ENCODE peak calls at places on chromosome 12, in ten cellular contexts. One of them, this sample, is unnamed.

GRCh38 chr12:75859868-75860267 is 171.7 kb downstream of the PHLDA1 start:
- DNase-seq in T-helper 2 cell: no peak
- DNase-seq in hippocampal formation: no peak
- DNase-seq in endothelial cell of umbilical vein: no peak
- DNase-seq in activated CD4-positive, alpha-beta T cell treated with anti-CD3 and anti-CD28 coated beads, Interleukin-2, amount 10 ng/mL, durations not matched to agents 7 days and 5 days: no peak
- DNase-seq in activated CD4-positive, CD25-positive, alpha-beta regulatory T cell treated with anti-CD3 and anti-CD28 coated beads, Interleukin-2, amount 50 U/mL, for 16 hours: no peak
- DNase-seq in frontal cortex: no peak
- DNase-seq in iris pigment epithelial cell: no peak
- DNase-seq in substantia nigra: no peak
- DNase-seq in M059J: peak; percentile 75
- DNase-seq in this sample: no peak

GRCh38 chr12:29309320-29309902 is 71.6 kb downstream of the ERGIC2 start:
- DNase-seq in T-helper 2 cell: no peak
- DNase-seq in hippocampal formation: peak; percentile 14
- DNase-seq in endothelial cell of umbilical vein: peak; percentile 8
- DNase-seq in activated CD4-positive, alpha-beta T cell treated with anti-CD3 and anti-CD28 coated beads, Interleukin-2, amount 10 ng/mL, durations not matched to agents 7 days and 5 days: no peak
- DNase-seq in activated CD4-positive, CD25-positive, alpha-beta regulatory T cell treated with anti-CD3 and anti-CD28 coated beads, Interleukin-2, amount 50 U/mL, for 16 hours: no peak
- DNase-seq in frontal cortex: no peak
- DNase-seq in iris pigment epithelial cell: peak; percentile 33
- DNase-seq in substantia nigra: no peak
- DNase-seq in M059J: peak; percentile 30
- DNase-seq in this sample: peak; percentile 59

GRCh38 chr12:9869307-9870161 is at the start of gene CLEC2B:
- DNase-seq in T-helper 2 cell: peak; percentile 44
- DNase-seq in hippocampal formation: no peak
- DNase-seq in endothelial cell of umbilical vein: peak; percentile 92
- DNase-seq in activated CD4-positive, alpha-beta T cell treated with anti-CD3 and anti-CD28 coated beads, Interleukin-2, amount 10 ng/mL, durations not matched to agents 7 days and 5 days: peak; percentile 54
- DNase-seq in activated CD4-positive, CD25-positive, alpha-beta regulatory T cell treated with anti-CD3 and anti-CD28 coated beads, Interleukin-2, amount 50 U/mL, for 16 hours: no peak
- DNase-seq in frontal cortex: no peak
- DNase-seq in iris pigment epithelial cell: peak; percentile 96
- DNase-seq in substantia nigra: no peak
- DNase-seq in M059J: peak; percentile 91
- DNase-seq in this sample: peak; percentile 63

GRCh38 chr12:26077915-26078314 is 46.9 kb downstream of the BHLHE41 start:
- DNase-seq in T-helper 2 cell: no peak
- DNase-seq in hippocampal formation: no peak
- DNase-seq in endothelial cell of umbilical vein: no peak
- DNase-seq in activated CD4-positive, alpha-beta T cell treated with anti-CD3 and anti-CD28 coated beads, Interleukin-2, amount 10 ng/mL, durations not matched to agents 7 days and 5 days: no peak
- DNase-seq in activated CD4-positive, CD25-positive, alpha-beta regulatory T cell treated with anti-CD3 and anti-CD28 coated beads, Interleukin-2, amount 50 U/mL, for 16 hours: no peak
- DNase-seq in frontal cortex: no peak
- DNase-seq in iris pigment epithelial cell: peak; percentile 64
- DNase-seq in substantia nigra: no peak
- DNase-seq in M059J: peak; percentile 47
- DNase-seq in this sample: no peak

GRCh38 chr12:117967512-117967911 is 1.3 kb downstream of the KSR2 start:
- DNase-seq in T-helper 2 cell: no peak
- DNase-seq in hippocampal formation: no peak
- DNase-seq in endothelial cell of umbilical vein: no peak
- DNase-seq in activated CD4-positive, alpha-beta T cell treated with anti-CD3 and anti-CD28 coated beads, Interleukin-2, amount 10 ng/mL, durations not matched to agents 7 days and 5 days: no peak
- DNase-seq in activated CD4-positive, CD25-positive, alpha-beta regulatory T cell treated with anti-CD3 and anti-CD28 coated beads, Interleukin-2, amount 50 U/mL, for 16 hours: no peak
- DNase-seq in frontal cortex: no peak
- DNase-seq in iris pigment epithelial cell: no peak
- DNase-seq in substantia nigra: no peak
- DNase-seq in M059J: no peak
- DNase-seq in this sample: no peak

GRCh38 chr12:17381211-17381610 is 708.8 kb downstream of the RERGL start:
- DNase-seq in T-helper 2 cell: no peak
- DNase-seq in hippocampal formation: no peak
- DNase-seq in endothelial cell of umbilical vein: no peak
- DNase-seq in activated CD4-positive, alpha-beta T cell treated with anti-CD3 and anti-CD28 coated beads, Interleukin-2, amount 10 ng/mL, durations not matched to agents 7 days and 5 days: no peak
- DNase-seq in activated CD4-positive, CD25-positive, alpha-beta regulatory T cell treated with anti-CD3 and anti-CD28 coated beads, Interleukin-2, amount 50 U/mL, for 16 hours: no peak
- DNase-seq in frontal cortex: no peak
- DNase-seq in iris pigment epithelial cell: peak; percentile 6
- DNase-seq in substantia nigra: no peak
- DNase-seq in M059J: no peak
- DNase-seq in this sample: no peak

GRCh38 chr12:65826513-65827171 is 2.4 kb downstream of the HMGA2 start:
- DNase-seq in T-helper 2 cell: no peak
- DNase-seq in hippocampal formation: no peak
- DNase-seq in endothelial cell of umbilical vein: peak; percentile 74
- DNase-seq in activated CD4-positive, alpha-beta T cell treated with anti-CD3 and anti-CD28 coated beads, Interleukin-2, amount 10 ng/mL, durations not matched to agents 7 days and 5 days: no peak
- DNase-seq in activated CD4-positive, CD25-positive, alpha-beta regulatory T cell treated with anti-CD3 and anti-CD28 coated beads, Interleukin-2, amount 50 U/mL, for 16 hours: no peak
- DNase-seq in frontal cortex: no peak
- DNase-seq in iris pigment epithelial cell: peak; percentile 45
- DNase-seq in substantia nigra: no peak
- DNase-seq in M059J: peak; percentile 80
- DNase-seq in this sample: peak; percentile 11

GRCh38 chr12:126219139-126219538 is 1153.9 kb downstream of the AACS start:
- DNase-seq in T-helper 2 cell: no peak
- DNase-seq in hippocampal formation: no peak
- DNase-seq in endothelial cell of umbilical vein: no peak
- DNase-seq in activated CD4-positive, alpha-beta T cell treated with anti-CD3 and anti-CD28 coated beads, Interleukin-2, amount 10 ng/mL, durations not matched to agents 7 days and 5 days: no peak
- DNase-seq in activated CD4-positive, CD25-positive, alpha-beta regulatory T cell treated with anti-CD3 and anti-CD28 coated beads, Interleukin-2, amount 50 U/mL, for 16 hours: no peak
- DNase-seq in frontal cortex: no peak
- DNase-seq in iris pigment epithelial cell: no peak
- DNase-seq in substantia nigra: no peak
- DNase-seq in M059J: no peak
- DNase-seq in this sample: no peak

GRCh38 chr12:54200412-54200811 is 11.6 kb upstream of the SMUG1 start:
- DNase-seq in T-helper 2 cell: no peak
- DNase-seq in hippocampal formation: no peak
- DNase-seq in endothelial cell of umbilical vein: no peak
- DNase-seq in activated CD4-positive, alpha-beta T cell treated with anti-CD3 and anti-CD28 coated beads, Interleukin-2, amount 10 ng/mL, durations not matched to agents 7 days and 5 days: no peak
- DNase-seq in activated CD4-positive, CD25-positive, alpha-beta regulatory T cell treated with anti-CD3 and anti-CD28 coated beads, Interleukin-2, amount 50 U/mL, for 16 hours: no peak
- DNase-seq in frontal cortex: no peak
- DNase-seq in iris pigment epithelial cell: no peak
- DNase-seq in substantia nigra: no peak
- DNase-seq in M059J: no peak
- DNase-seq in this sample: no peak

GRCh38 chr12:107400686-107401447 is 284.7 kb upstream of the PWP1 start:
- DNase-seq in T-helper 2 cell: peak; percentile 43
- DNase-seq in hippocampal formation: peak; percentile 25
- DNase-seq in endothelial cell of umbilical vein: no peak
- DNase-seq in activated CD4-positive, alpha-beta T cell treated with anti-CD3 and anti-CD28 coated beads, Interleukin-2, amount 10 ng/mL, durations not matched to agents 7 days and 5 days: no peak
- DNase-seq in activated CD4-positive, CD25-positive, alpha-beta regulatory T cell treated with anti-CD3 and anti-CD28 coated beads, Interleukin-2, amount 50 U/mL, for 16 hours: no peak
- DNase-seq in frontal cortex: no peak
- DNase-seq in iris pigment epithelial cell: peak; percentile 93
- DNase-seq in substantia nigra: peak; percentile 82
- DNase-seq in M059J: peak; percentile 69
- DNase-seq in this sample: peak; percentile 78

GRCh38 chr12:118498171-118498570 is 121.8 kb downstream of the SUDS3 start:
- DNase-seq in T-helper 2 cell: no peak
- DNase-seq in hippocampal formation: no peak
- DNase-seq in endothelial cell of umbilical vein: no peak
- DNase-seq in activated CD4-positive, alpha-beta T cell treated with anti-CD3 and anti-CD28 coated beads, Interleukin-2, amount 10 ng/mL, durations not matched to agents 7 days and 5 days: no peak
- DNase-seq in activated CD4-positive, CD25-positive, alpha-beta regulatory T cell treated with anti-CD3 and anti-CD28 coated beads, Interleukin-2, amount 50 U/mL, for 16 hours: no peak
- DNase-seq in frontal cortex: no peak
- DNase-seq in iris pigment epithelial cell: peak; percentile 41
- DNase-seq in substantia nigra: no peak
- DNase-seq in M059J: peak; percentile 76
- DNase-seq in this sample: peak; percentile 6

This sample was measured in NB4.